ENCODE peak calls at places on chromosome 12, in seven cellular contexts. One of them, this sample, is unnamed.

GRCh38 chr12:86052921-86053320 is 178.8 kb downstream of the NTS start:
- DNase-seq in WTC11: no peak
- DNase-seq in ELR: peak
- DNase-seq in A172: no peak
- DNase-seq in left cardiac atrium: no peak
- DNase-seq in NCI-H82: no peak
- DNase-seq in stimulated activated CD4-positive, alpha-beta T cell treated with anti-CD3 and anti-CD28 coated beads, Interleukin-2, amount 100 ng/mL, for 24 hours: no peak
- DNase-seq in this sample: no peak

GRCh38 chr12:46524778-46525177 is 152.2 kb upstream of the SLC38A2 start:
- DNase-seq in NCI-H82: no peak
- DNase-seq in stimulated activated CD4-positive, alpha-beta T cell treated with anti-CD3 and anti-CD28 coated beads, Interleukin-2, amount 100 ng/mL, for 24 hours: no peak
- DNase-seq in left cardiac atrium: peak
- DNase-seq in WTC11: no peak
- DNase-seq in A172: peak
- DNase-seq in ELR: peak
- DNase-seq in this sample: no peak

GRCh38 chr12:54364413-54364812 is at the start of gene GPR84:
- DNase-seq in WTC11: no peak
- DNase-seq in NCI-H82: no peak
- DNase-seq in ELR: no peak
- DNase-seq in stimulated activated CD4-positive, alpha-beta T cell treated with anti-CD3 and anti-CD28 coated beads, Interleukin-2, amount 100 ng/mL, for 24 hours: no peak
- DNase-seq in A172: no peak
- DNase-seq in left cardiac atrium: no peak
- DNase-seq in this sample: peak

GRCh38 chr12:3489057-3489456 is 1.9 kb upstream of the PRMT8 start:
- DNase-seq in WTC11: no peak
- DNase-seq in NCI-H82: no peak
- DNase-seq in ELR: no peak
- DNase-seq in left cardiac atrium: no peak
- DNase-seq in stimulated activated CD4-positive, alpha-beta T cell treated with anti-CD3 and anti-CD28 coated beads, Interleukin-2, amount 100 ng/mL, for 24 hours: no peak
- DNase-seq in A172: no peak
- DNase-seq in this sample: no peak

GRCh38 chr12:85865905-85866304 is 8.2 kb upstream of the NTS start:
- DNase-seq in NCI-H82: peak
- DNase-seq in stimulated activated CD4-positive, alpha-beta T cell treated with anti-CD3 and anti-CD28 coated beads, Interleukin-2, amount 100 ng/mL, for 24 hours: no peak
- DNase-seq in WTC11: no peak
- DNase-seq in left cardiac atrium: peak
- DNase-seq in ELR: peak
- DNase-seq in A172: peak
- DNase-seq in this sample: no peak

GRCh38 chr12:88057994-88058718 is 29.0 kb upstream of the C12orf50 start:
- DNase-seq in NCI-H82: no peak
- DNase-seq in stimulated activated CD4-positive, alpha-beta T cell treated with anti-CD3 and anti-CD28 coated beads, Interleukin-2, amount 100 ng/mL, for 24 hours: no peak
- DNase-seq in ELR: peak
- DNase-seq in left cardiac atrium: peak
- DNase-seq in A172: no peak
- DNase-seq in WTC11: no peak
- DNase-seq in this sample: no peak

GRCh38 chr12:124720019-124720686 is 143.5 kb downstream of the SCARB1 start:
- DNase-seq in left cardiac atrium: peak
- DNase-seq in ELR: peak
- DNase-seq in WTC11: no peak
- DNase-seq in stimulated activated CD4-positive, alpha-beta T cell treated with anti-CD3 and anti-CD28 coated beads, Interleukin-2, amount 100 ng/mL, for 24 hours: no peak
- DNase-seq in A172: peak
- DNase-seq in NCI-H82: peak
- DNase-seq in this sample: no peak

GRCh38 chr12:64335886-64336466 is 54.6 kb downstream of the C12orf56 start:
- DNase-seq in WTC11: no peak
- DNase-seq in left cardiac atrium: no peak
- DNase-seq in stimulated activated CD4-positive, alpha-beta T cell treated with anti-CD3 and anti-CD28 coated beads, Interleukin-2, amount 100 ng/mL, for 24 hours: no peak
- DNase-seq in NCI-H82: no peak
- DNase-seq in ELR: no peak
- DNase-seq in A172: no peak
- DNase-seq in this sample: no peak

GRCh38 chr12:57620936-57621496 is 9.8 kb downstream of the ARHGEF25 start:
- DNase-seq in ELR: no peak
- DNase-seq in stimulated activated CD4-positive, alpha-beta T cell treated with anti-CD3 and anti-CD28 coated beads, Interleukin-2, amount 100 ng/mL, for 24 hours: peak
- DNase-seq in NCI-H82: no peak
- DNase-seq in A172: no peak
- DNase-seq in left cardiac atrium: peak
- DNase-seq in WTC11: no peak
- DNase-seq in this sample: no peak

GRCh38 chr12:124160102-124160501 is 134.8 kb upstream of the RFLNA start:
- DNase-seq in A172: no peak
- DNase-seq in ELR: no peak
- DNase-seq in NCI-H82: no peak
- DNase-seq in WTC11: no peak
- DNase-seq in left cardiac atrium: no peak
- DNase-seq in stimulated activated CD4-positive, alpha-beta T cell treated with anti-CD3 and anti-CD28 coated beads, Interleukin-2, amount 100 ng/mL, for 24 hours: no peak
- DNase-seq in this sample: no peak

GRCh38 chr12:2550470-2551090 is 244.2 kb upstream of the FKBP4 start:
- DNase-seq in stimulated activated CD4-positive, alpha-beta T cell treated with anti-CD3 and anti-CD28 coated beads, Interleukin-2, amount 100 ng/mL, for 24 hours: no peak
- DNase-seq in NCI-H82: no peak
- DNase-seq in A172: no peak
- DNase-seq in ELR: no peak
- DNase-seq in WTC11: no peak
- DNase-seq in left cardiac atrium: no peak
- DNase-seq in this sample: no peak

GRCh38 chr12:2844786-2845185 is 10.0 kb upstream of the NRIP2 start:
- DNase-seq in NCI-H82: no peak
- DNase-seq in A172: no peak
- DNase-seq in ELR: no peak
- DNase-seq in stimulated activated CD4-positive, alpha-beta T cell treated with anti-CD3 and anti-CD28 coated beads, Interleukin-2, amount 100 ng/mL, for 24 hours: no peak
- DNase-seq in left cardiac atrium: no peak
- DNase-seq in WTC11: no peak
- DNase-seq in this sample: no peak

GRCh38 chr12:88639361-88639760 is 59.1 kb upstream of the KITLG start:
- DNase-seq in WTC11: no peak
- DNase-seq in NCI-H82: peak
- DNase-seq in stimulated activated CD4-positive, alpha-beta T cell treated with anti-CD3 and anti-CD28 coated beads, Interleukin-2, amount 100 ng/mL, for 24 hours: no peak
- DNase-seq in ELR: no peak
- DNase-seq in A172: no peak
- DNase-seq in left cardiac atrium: no peak
- DNase-seq in this sample: no peak

GRCh38 chr12:108875682-108876361 is 4.1 kb upstream of the DAO start:
- DNase-seq in ELR: no peak
- DNase-seq in WTC11: no peak
- DNase-seq in NCI-H82: no peak
- DNase-seq in left cardiac atrium: no peak
- DNase-seq in stimulated activated CD4-positive, alpha-beta T cell treated with anti-CD3 and anti-CD28 coated beads, Interleukin-2, amount 100 ng/mL, for 24 hours: no peak
- DNase-seq in A172: no peak
- DNase-seq in this sample: no peak

GRCh38 chr12:55816876-55817351 is 610 bp downstream of the SARNP start:
- DNase-seq in WTC11: no peak
- DNase-seq in A172: no peak
- DNase-seq in left cardiac atrium: no peak
- DNase-seq in stimulated activated CD4-positive, alpha-beta T cell treated with anti-CD3 and anti-CD28 coated beads, Interleukin-2, amount 100 ng/mL, for 24 hours: no peak
- DNase-seq in NCI-H82: peak
- DNase-seq in ELR: peak
- DNase-seq in this sample: no peak

GRCh38 chr12:57151741-57152407 is 4.5 kb upstream of the LRP1-AS start:
- DNase-seq in A172: peak
- DNase-seq in left cardiac atrium: no peak
- DNase-seq in ELR: peak
- DNase-seq in WTC11: no peak
- DNase-seq in NCI-H82: no peak
- DNase-seq in stimulated activated CD4-positive, alpha-beta T cell treated with anti-CD3 and anti-CD28 coated beads, Interleukin-2, amount 100 ng/mL, for 24 hours: no peak
- DNase-seq in this sample: no peak

GRCh38 chr12:5522358-5523335 is 90.7 kb downstream of the NTF3 start:
- DNase-seq in A172: no peak
- DNase-seq in stimulated activated CD4-positive, alpha-beta T cell treated with anti-CD3 and anti-CD28 coated beads, Interleukin-2, amount 100 ng/mL, for 24 hours: no peak
- DNase-seq in WTC11: no peak
- DNase-seq in ELR: no peak
- DNase-seq in left cardiac atrium: no peak
- DNase-seq in NCI-H82: no peak
- DNase-seq in this sample: no peak

GRCh38 chr12:51011960-51012359 is 14.2 kb downstream of the SLC11A2 start:
- DNase-seq in NCI-H82: peak
- DNase-seq in stimulated activated CD4-positive, alpha-beta T cell treated with anti-CD3 and anti-CD28 coated beads, Interleukin-2, amount 100 ng/mL, for 24 hours: no peak
- DNase-seq in ELR: no peak
- DNase-seq in WTC11: no peak
- DNase-seq in left cardiac atrium: peak
- DNase-seq in A172: no peak
- DNase-seq in this sample: no peak

GRCh38 chr12:69360348-69360672 is 767 bp downstream of the YEATS4 start:
- DNase-seq in stimulated activated CD4-positive, alpha-beta T cell treated with anti-CD3 and anti-CD28 coated beads, Interleukin-2, amount 100 ng/mL, for 24 hours: no peak
- DNase-seq in NCI-H82: no peak
- DNase-seq in A172: no peak
- DNase-seq in WTC11: no peak
- DNase-seq in ELR: no peak
- DNase-seq in left cardiac atrium: no peak
- DNase-seq in this sample: no peak

GRCh38 chr12:106022568-106023012 is 116.2 kb downstream of the NUAK1 start:
- DNase-seq in stimulated activated CD4-positive, alpha-beta T cell treated with anti-CD3 and anti-CD28 coated beads, Interleukin-2, amount 100 ng/mL, for 24 hours: no peak
- DNase-seq in NCI-H82: peak
- DNase-seq in ELR: no peak
- DNase-seq in WTC11: no peak
- DNase-seq in left cardiac atrium: no peak
- DNase-seq in A172: no peak
- DNase-seq in this sample: no peak